ENCODE peak calls at places on chromosome 1, in ten cellular contexts. D is astrocyte of the cerebellum; Q is Calu3; U is stimulated activated CD4-positive, alpha-beta T cell treated with anti-CD3 and anti-CD28 coated beads, Interleukin-4, amount 100 ng/mL, for 4 hours; X is small intestine; N is cardiac septum; V is CD8-positive, alpha-beta T cell; J is GM13976; O is WTC11; E is stimulated activated naive CD8-positive, alpha-beta T cell treated with anti-CD3 and anti-CD28 coated beads, Interleukin-15, Interleukin-2, amounts not matched to agents 100 U/mL and 50 U/mL, for 24 hours. F is an unnamed sample.

GRCh38 chr1:155882235-155882634 is 22.9 kb downstream of the SYT11 start:
- DNase-seq in D (no peak), Q (no peak), U (no peak), X (peak; percentile 68), N (no peak), V (no peak), J (peak; percentile 68), O (no peak), E (no peak), F (no peak)

GRCh38 chr1:85569122-85569521 is 11.4 kb upstream of the CCN1 start:
- DNase-seq in D (no peak), Q (no peak), U (no peak), X (no peak), N (no peak), V (no peak), J (no peak), O (no peak), E (no peak), F (no peak)

GRCh38 chr1:228998179-228998578 is 262.9 kb downstream of the RHOU start:
- DNase-seq in D (no peak), Q (no peak), U (no peak), X (no peak), N (no peak), V (no peak), J (no peak), O (no peak), E (no peak), F (no peak)

GRCh38 chr1:98121661-98122060 is 200.8 kb upstream of the DPYD start:
- DNase-seq in D (no peak), Q (no peak), U (no peak), X (no peak), N (no peak), V (no peak), J (no peak), O (no peak), E (no peak), F (no peak)

GRCh38 chr1:177847843-177848242 is 122.0 kb downstream of the SEC16B start:
- DNase-seq in D (peak; percentile 72), Q (no peak), U (no peak), X (no peak), N (no peak), V (no peak), J (no peak), O (no peak), E (no peak), F (no peak)

GRCh38 chr1:243475966-243476365 is 220.1 kb downstream of the SDCCAG8 start:
- DNase-seq in D (peak; percentile 77), Q (no peak), U (no peak), X (no peak), N (no peak), V (no peak), J (peak; percentile 22), O (peak; percentile 75), E (no peak), F (no peak)

GRCh38 chr1:216670118-216670870 is 52.9 kb downstream of the ESRRG start:
- DNase-seq in D (no peak), Q (no peak), U (no peak), X (no peak), N (no peak), V (no peak), J (no peak), O (no peak), E (no peak), F (no peak)

GRCh38 chr1:230834292-230834691 is 34.0 kb downstream of the C1orf198 start:
- DNase-seq in D (no peak), Q (no peak), U (no peak), X (no peak), N (no peak), V (no peak), J (no peak), O (no peak), E (no peak), F (no peak)

GRCh38 chr1:7912743-7913557 is 27.7 kb downstream of the TNFRSF9 start:
- DNase-seq in D (no peak), Q (no peak), U (no peak), X (peak; percentile 61), N (no peak), V (no peak), J (no peak), O (no peak), E (peak; percentile 47), F (no peak)

GRCh38 chr1:204651843-204652421 is 33.6 kb downstream of the LRRN2 start:
- DNase-seq in D (no peak), Q (no peak), U (no peak), X (no peak), N (no peak), V (no peak), J (no peak), O (peak; percentile 50), E (no peak), F (no peak)

GRCh38 chr1:218568962-218569530 is 223.9 kb downstream of the TGFB2 start:
- DNase-seq in D (peak; percentile 22), Q (no peak), U (no peak), X (no peak), N (no peak), V (no peak), J (no peak), O (no peak), E (no peak), F (no peak)

GRCh38 chr1:205374205-205375078 is 17.7 kb upstream of the KLHDC8A start:
- DNase-seq in D (peak; percentile 46), Q (no peak), U (no peak), X (no peak), N (no peak), V (no peak), J (no peak), O (no peak), E (no peak), F (no peak)

GRCh38 chr1:181664543-181664942 is 181.2 kb downstream of the CACNA1E start:
- DNase-seq in D (no peak), Q (no peak), U (no peak), X (no peak), N (no peak), V (no peak), J (no peak), O (no peak), E (no peak), F (no peak)

GRCh38 chr1:54614024-54614423 is 9.3 kb downstream of the FAM151A start:
- DNase-seq in D (no peak), Q (no peak), U (no peak), X (no peak), N (no peak), V (no peak), J (no peak), O (no peak), E (no peak), F (no peak)

GRCh38 chr1:79974659-79975058 is 968.1 kb upstream of the ADGRL4 start:
- DNase-seq in D (no peak), Q (no peak), U (no peak), X (no peak), N (no peak), V (no peak), J (no peak), O (peak; percentile 21), E (no peak), F (no peak)

GRCh38 chr1:101178341-101178687 is 58.5 kb upstream of the S1PR1 start:
- DNase-seq in D (no peak), Q (no peak), U (peak; percentile 8), X (no peak), N (no peak), V (no peak), J (no peak), O (no peak), E (peak; percentile 39), F (no peak)

F was measured in pancreas.